ENCODE peak calls at places on chromosome 2, in ten cellular contexts. T is RKO; Z is breast epithelium; R is NCI-H1105 treated with DMSO at 0.1 percent for 48 hours; U is activated effector memory CD4-positive, alpha-beta T cell treated with anti-CD3 and anti-CD28 coated beads, Interleukin-2, amount 50 U/mL, for 16 hours; V is WERI-Rb-1; S is activated CD8-positive, alpha-beta T cell treated with anti-CD3 and anti-CD28 coated beads for 36 hours; Y is stimulated activated naive CD8-positive, alpha-beta T cell treated with anti-CD3 and anti-CD28 coated beads, Interleukin-15, Interleukin-2, amounts not matched to agents 100 U/mL and 50 U/mL, for 24 hours; G is hypothalamus; X is CD8-positive, alpha-beta memory T cell. L is an unnamed sample.

GRCh38 chr2:233270366-233270765 is 18.9 kb downstream of the ATG16L1 start:
- DNase-seq in U (no peak), S (no peak), V (no peak), Y (no peak), T (no peak), R (no peak), Z (no peak), X (no peak), G (no peak), L (no peak)

GRCh38 chr2:75559633-75560021 is 1.1 kb downstream of the EVA1A start:
- DNase-seq in G (no peak), X (no peak), S (no peak), R (no peak), T (no peak), U (no peak), Y (no peak), Z (no peak), V (no peak), L (no peak)

GRCh38 chr2:86703704-86704370 is 16.3 kb upstream of the RMND5A start:
- DNase-seq in Z (no peak), T (peak; percentile 65), X (no peak), S (no peak), Y (no peak), R (no peak), U (no peak), G (no peak), V (no peak), L (peak; percentile 92)

GRCh38 chr2:187890690-187891089 is 336.5 kb upstream of the TFPI start:
- DNase-seq in V (no peak), R (no peak), Y (no peak), U (no peak), T (no peak), Z (no peak), S (no peak), X (no peak), G (no peak), L (no peak)

GRCh38 chr2:68828887-68829708 is 42.1 kb downstream of the BMP10 start:
- DNase-seq in T (peak; percentile 57), Y (peak; percentile 61), R (peak; percentile 77), G (peak; percentile 70), X (peak; percentile 56), V (no peak), S (peak; percentile 75), Z (peak; percentile 83), U (peak; percentile 87), L (peak; percentile 89)

GRCh38 chr2:101737478-101738240 is 40.2 kb downstream of the MAP4K4 start:
- DNase-seq in U (no peak), T (peak; percentile 20), R (no peak), Y (no peak), Z (no peak), V (no peak), X (no peak), S (no peak), G (no peak), L (no peak)

GRCh38 chr2:199468561-199469513 is 11.1 kb upstream of the SATB2 start:
- DNase-seq in R (no peak), G (no peak), Z (no peak), U (no peak), S (peak; percentile 42), X (no peak), V (no peak), T (no peak), Y (no peak), L (no peak)

GRCh38 chr2:9408641-9409151 is 14.6 kb downstream of the ITGB1BP1 start:
- DNase-seq in X (no peak), Z (no peak), R (no peak), T (no peak), G (no peak), Y (no peak), U (no peak), V (peak; percentile 47), S (no peak), L (no peak)

GRCh38 chr2:237546040-237546875 is 20.1 kb upstream of the PRLH start:
- DNase-seq in Y (no peak), Z (no peak), T (no peak), G (no peak), R (no peak), S (no peak), U (no peak), X (no peak), V (no peak), L (no peak)

GRCh38 chr2:233674995-233675394 is 3.3 kb downstream of the UGT1A9 start:
- DNase-seq in X (no peak), U (no peak), G (no peak), T (no peak), Z (no peak), V (peak; percentile 45), S (no peak), R (peak; percentile 15), Y (no peak), L (no peak)

GRCh38 chr2:12501469-12502147 is 215.1 kb upstream of the TRIB2 start:
- DNase-seq in V (no peak), Y (peak; percentile 78), Z (no peak), X (peak; percentile 30), G (no peak), S (peak; percentile 92), T (no peak), R (no peak), U (peak; percentile 88), L (no peak)

GRCh38 chr2:149055751-149056150 is 17.3 kb downstream of the LYPD6B start:
- DNase-seq in G (no peak), Z (no peak), V (no peak), T (no peak), R (no peak), U (no peak), S (no peak), X (no peak), Y (no peak), L (no peak)

GRCh38 chr2:118675531-118675930 is 171.9 kb downstream of the EN1 start:
- DNase-seq in T (no peak), Z (no peak), X (no peak), S (no peak), R (no peak), Y (no peak), V (no peak), G (no peak), U (no peak), L (no peak)

GRCh38 chr2:224442092-224442999 is 40.4 kb upstream of the FAM124B start:
- DNase-seq in Z (no peak), T (no peak), Y (peak; percentile 14), V (no peak), U (no peak), X (no peak), S (peak; percentile 26), G (no peak), R (no peak), L (no peak)

GRCh38 chr2:794554-795244 is 117.5 kb upstream of the TMEM18 start:
- DNase-seq in R (no peak), Y (no peak), X (no peak), T (no peak), U (no peak), S (no peak), V (no peak), Z (no peak), G (no peak), L (no peak)

GRCh38 chr2:175926272-175926671 is 75.8 kb downstream of the LNPK start:
- DNase-seq in S (no peak), X (no peak), Y (no peak), R (no peak), U (no peak), T (no peak), V (no peak), G (no peak), Z (no peak), L (no peak)

GRCh38 chr2:24329700-24330099 is 30.6 kb downstream of the ITSN2 start:
- DNase-seq in R (no peak), X (no peak), G (no peak), S (no peak), Y (no peak), U (no peak), V (no peak), T (no peak), Z (no peak), L (no peak)

GRCh38 chr2:20913460-20913859 is 90.6 kb upstream of the LDAH start:
- DNase-seq in S (no peak), Y (no peak), T (no peak), G (no peak), R (no peak), X (no peak), V (no peak), U (no peak), Z (no peak), L (no peak)

GRCh38 chr2:55420901-55421300 is 1.2 kb upstream of the CCDC88A start:
- DNase-seq in V (no peak), G (no peak), Z (no peak), X (no peak), S (no peak), R (no peak), T (no peak), U (no peak), Y (no peak), L (no peak)

GRCh38 chr2:53515435-53516332 is 251.9 kb upstream of the CHAC2 start:
- DNase-seq in R (no peak), G (peak; percentile 18), T (no peak), V (peak; percentile 69), S (no peak), Z (no peak), Y (no peak), U (no peak), X (no peak), L (no peak)

GRCh38 chr2:134391751-134392160 is 137.9 kb downstream of the MGAT5 start:
- DNase-seq in Y (no peak), U (no peak), X (no peak), R (peak; percentile 74), S (no peak), T (no peak), V (no peak), Z (no peak), G (no peak), L (peak; percentile 92)

GRCh38 chr2:3780477-3781402 is 77.4 kb downstream of the DCDC2C start:
- DNase-seq in T (peak; percentile 78), X (no peak), Y (peak; percentile 61), G (no peak), Z (no peak), S (peak; percentile 85), R (peak; percentile 50), V (peak; percentile 90), U (peak; percentile 75), L (peak; percentile 32)

GRCh38 chr2:196970089-196970488 is 43.6 kb upstream of the PGAP1 start:
- DNase-seq in X (no peak), G (no peak), S (no peak), Y (no peak), V (no peak), T (peak; percentile 14), U (no peak), Z (no peak), R (no peak), L (no peak)

GRCh38 chr2:29123584-29124349 is 8.6 kb downstream of the CLIP4 start:
- DNase-seq in Y (no peak), U (no peak), X (no peak), R (no peak), G (no peak), S (peak; percentile 29), V (no peak), T (peak; percentile 79), Z (no peak), L (peak; percentile 62)

GRCh38 chr2:201830666-201831065 is 24.3 kb downstream of the CDK15 start:
- DNase-seq in S (no peak), R (no peak), X (no peak), T (no peak), Z (no peak), V (no peak), Y (no peak), U (no peak), G (no peak), L (no peak)

GRCh38 chr2:218879881-218880748 is 537 bp upstream of the WNT10A start:
- DNase-seq in V (no peak), Y (peak; percentile 78), S (peak; percentile 92), Z (no peak), U (peak; percentile 94), R (peak; percentile 74), G (no peak), T (no peak), X (peak; percentile 88), L (no peak)

GRCh38 chr2:30444283-30444682 is 2.8 kb upstream of the LCLAT1 start:
- DNase-seq in Z (no peak), S (no peak), V (no peak), T (no peak), Y (no peak), G (no peak), R (no peak), U (no peak), X (no peak), L (no peak)

GRCh38 chr2:43493954-43494353 is 101.9 kb downstream of the THADA start:
- DNase-seq in T (no peak), G (no peak), V (no peak), U (no peak), X (no peak), R (no peak), Y (no peak), Z (no peak), S (no peak), L (no peak)